ENCODE peak calls at places on chromosomes 1 and 21, in eight cellular contexts. B is neuronal stem cell; N is T-helper 2 cell; R is sigmoid colon; K is osteocyte; X is T1000; P is RCC 7860; H is CD8-positive, alpha-beta memory T cell. Y is an unnamed sample.

GRCh38 chr1:201042663-201043461 is 19.3 kb upstream of the KIF21B start:
- DNase-seq in P (peak; percentile 48), X (no peak), K (no peak), B (peak; percentile 61), N (peak; percentile 42), R (no peak), H (peak; percentile 48), Y (peak; percentile 80)

GRCh38 chr1:23196627-23197328 is 20.5 kb downstream of the HTR1D start:
- DNase-seq in N (no peak), P (peak; percentile 98), H (no peak), K (no peak), R (no peak), X (peak; percentile 81), B (no peak), Y (no peak)

GRCh38 chr1:60280764-60281278 is 207.3 kb upstream of the C1orf87 start:
- DNase-seq in R (no peak), B (no peak), P (no peak), H (no peak), X (no peak), K (no peak), N (no peak), Y (no peak)

GRCh38 chr1:28890836-28891235 is 23.5 kb upstream of the EPB41 start:
- DNase-seq in H (no peak), B (no peak), R (no peak), P (no peak), N (no peak), K (no peak), X (no peak), Y (no peak)

GRCh38 chr1:227315500-227316346 is 2.6 kb downstream of the CDC42BPA start:
- DNase-seq in R (no peak), X (no peak), P (peak; percentile 46), H (no peak), N (no peak), B (no peak), K (no peak), Y (no peak)

GRCh38 chr21:38958940-38959685 is 153.4 kb downstream of the ETS2 start:
- DNase-seq in P (peak; percentile 90), B (no peak), H (no peak), K (no peak), N (no peak), R (peak; percentile 83), X (peak; percentile 37), Y (no peak)

GRCh38 chr1:225695578-225696332 is 42.8 kb upstream of the ENAH start:
- DNase-seq in H (no peak), X (no peak), N (no peak), B (no peak), P (no peak), R (no peak), K (no peak), Y (no peak)

GRCh38 chr1:30685796-30686165 is 37.6 kb downstream of the MATN1 start:
- DNase-seq in K (no peak), R (peak; percentile 64), P (no peak), X (no peak), B (no peak), H (no peak), N (no peak), Y (no peak)

GRCh38 chr21:31720330-31720729 is 11.6 kb downstream of the SCAF4 start:
- DNase-seq in B (no peak), P (no peak), H (no peak), R (no peak), X (no peak), K (no peak), N (no peak), Y (no peak)

GRCh38 chr1:151211972-151212705 is 13.8 kb downstream of the PIP5K1A start:
- DNase-seq in N (no peak), B (no peak), K (no peak), P (no peak), X (no peak), R (no peak), H (no peak), Y (no peak)

GRCh38 chr1:78387872-78388271 is 102.9 kb upstream of the PTGFR start:
- DNase-seq in B (no peak), R (no peak), X (no peak), P (no peak), H (no peak), K (no peak), N (no peak), Y (no peak)

GRCh38 chr1:233988963-233989696 is 84.7 kb downstream of the SLC35F3 start:
- DNase-seq in R (no peak), B (no peak), X (no peak), P (no peak), N (no peak), K (no peak), H (no peak), Y (no peak)

GRCh38 chr1:221961532-221962292 is 219.8 kb upstream of the DUSP10 start:
- DNase-seq in K (no peak), N (peak; percentile 2), X (peak; percentile 39), B (no peak), R (no peak), P (peak; percentile 92), H (peak; percentile 9), Y (peak; percentile 25)

GRCh38 chr1:88855986-88856385 is 35.4 kb downstream of the GTF2B start:
- DNase-seq in B (no peak), R (no peak), N (no peak), H (no peak), P (no peak), X (no peak), K (no peak), Y (no peak)

GRCh38 chr21:16079830-16080229 is 350.0 kb downstream of the USP25 start:
- DNase-seq in H (no peak), B (no peak), X (no peak), P (no peak), R (no peak), K (no peak), N (no peak), Y (no peak)

Y was measured in GM13977.